ENCODE peak calls at places on chromosomes 4 and X, in ten cellular contexts. Z is AG10803, I is T-helper 1 cell, O is hippocampal formation, A is breast epithelium, B is GM19239, P is M059J, N is heart left ventricle, G is NCI-H1930, J is aorta. W is an unnamed sample.

GRCh38 chr4:5890063-5890727 is 2.7 kb downstream of the CRMP1 start:
- DNase-seq in Z (no peak), I (no peak), O (peak; percentile 38), A (no peak), B (no peak), P (no peak), N (no peak), G (peak; percentile 88), J (no peak), W (peak; percentile 25)

GRCh38 chr4:108148316-108148715 is 20.4 kb downstream of the LEF1 start:
- DNase-seq in Z (no peak), I (no peak), O (no peak), A (no peak), B (no peak), P (no peak), N (no peak), G (peak; percentile 13), J (no peak), W (no peak)

GRCh38 chr4:73603307-73603710 is 16.9 kb downstream of the RASSF6 start:
- DNase-seq in Z (no peak), I (no peak), O (no peak), A (no peak), B (no peak), P (peak; percentile 40), N (no peak), G (no peak), J (no peak), W (peak; percentile 65)

GRCh38 chr4:25654971-25655963 is at the start of gene SLC34A2:
- DNase-seq in Z (no peak), I (no peak), O (no peak), A (no peak), B (peak; percentile 22), P (no peak), N (no peak), G (no peak), J (no peak), W (no peak)

GRCh38 chr4:85209161-85209560 is 242.7 kb upstream of the WDFY3 start:
- DNase-seq in Z (peak; percentile 15), I (no peak), O (no peak), A (no peak), B (no peak), P (peak; percentile 37), N (no peak), G (no peak), J (no peak), W (no peak)

GRCh38 chrX:120560405-120560841 is 339 bp downstream of the CUL4B start:
- DNase-seq in Z (peak; percentile 58), I (peak; percentile 3), O (peak; percentile 51), A (no peak), B (no peak), P (no peak), N (peak; percentile 32), G (peak; percentile 40), J (no peak), W (peak; percentile 22)

GRCh38 chrX:119512145-119512800 is 44.0 kb downstream of the SLC25A5 start:
- DNase-seq in Z (peak; percentile 67), I (no peak), O (peak; percentile 3), A (peak; percentile 51), B (peak; percentile 27), P (peak; percentile 85), N (peak; percentile 67), G (peak; percentile 59), J (peak; percentile 78), W (peak; percentile 32)

GRCh38 chr4:164731827-164732474 is 22.0 kb upstream of the SMIM31 start:
- DNase-seq in Z (peak; percentile 27), I (peak; percentile 8), O (peak; percentile 66), A (no peak), B (peak; percentile 35), P (peak; percentile 26), N (peak; percentile 31), G (peak; percentile 20), J (no peak), W (peak; percentile 10)

GRCh38 chr4:183639291-183639690 is 19.7 kb downstream of the RWDD4 start:
- DNase-seq in Z (peak; percentile 58), I (no peak), O (no peak), A (no peak), B (no peak), P (peak; percentile 9), N (no peak), G (no peak), J (no peak), W (no peak)

GRCh38 chrX:34734383-34734782 is 77.3 kb upstream of the TMEM47 start:
- DNase-seq in Z (peak; percentile 12), I (no peak), O (no peak), A (no peak), B (no peak), P (peak; percentile 36), N (no peak), G (no peak), J (no peak), W (peak; percentile 8)

GRCh38 chr4:59060002-59060846 is 1950.0 kb upstream of the IGFBP7 start:
- DNase-seq in Z (no peak), I (no peak), O (no peak), A (no peak), B (no peak), P (no peak), N (no peak), G (no peak), J (peak; percentile 40), W (no peak)

GRCh38 chr4:119632216-119632615 is 3.6 kb upstream of the PDE5A start:
- DNase-seq in Z (peak; percentile 64), I (no peak), O (no peak), A (no peak), B (no peak), P (peak; percentile 53), N (no peak), G (no peak), J (no peak), W (peak; percentile 75)

GRCh38 chrX:30679369-30679768 is 26.1 kb downstream of the GK start:
- DNase-seq in Z (no peak), I (no peak), O (no peak), A (no peak), B (no peak), P (no peak), N (no peak), G (no peak), J (no peak), W (no peak)

GRCh38 chr4:183391204-183391603 is 53.2 kb upstream of the CDKN2AIP start:
- DNase-seq in Z (no peak), I (no peak), O (no peak), A (no peak), B (no peak), P (no peak), N (no peak), G (no peak), J (no peak), W (no peak)

GRCh38 chr4:158541506-158541905 is 19.8 kb downstream of the RXFP1 start:
- DNase-seq in Z (no peak), I (no peak), O (no peak), A (no peak), B (no peak), P (no peak), N (no peak), G (no peak), J (no peak), W (no peak)

GRCh38 chrX:109270580-109271484 is 211.1 kb downstream of the GUCY2F start:
- DNase-seq in Z (no peak), I (no peak), O (no peak), A (no peak), B (no peak), P (peak; percentile 25), N (no peak), G (no peak), J (no peak), W (peak; percentile 17)

GRCh38 chr4:88738714-88739366 is 41.2 kb upstream of the NAP1L5 start:
- DNase-seq in Z (no peak), I (no peak), O (no peak), A (no peak), B (no peak), P (no peak), N (no peak), G (peak; percentile 19), J (no peak), W (no peak)

GRCh38 chrX:70196961-70197805 is 19.9 kb downstream of the DGAT2L6 start:
- DNase-seq in Z (peak; percentile 36), I (peak; percentile 25), O (no peak), A (no peak), B (peak; percentile 12), P (peak; percentile 62), N (no peak), G (peak; percentile 10), J (no peak), W (no peak)

GRCh38 chr4:128123036-128123435 is 61.9 kb downstream of the LARP1B start:
- DNase-seq in Z (no peak), I (no peak), O (no peak), A (no peak), B (no peak), P (peak; percentile 33), N (no peak), G (no peak), J (no peak), W (no peak)

GRCh38 chr4:96786306-96786705 is 946.4 kb downstream of the PDHA2 start:
- DNase-seq in Z (no peak), I (no peak), O (no peak), A (no peak), B (no peak), P (no peak), N (no peak), G (no peak), J (no peak), W (no peak)

W was measured in astrocyte.